ENCODE peak calls at places on chromosomes 3 and 15, in five cellular contexts. W is breast epithelium, Z is SJSA1, Y is spleen, V is fibroblast of lung. T is an unnamed sample.
A peak's percentile ranks its signal among the peaks of the same experiment; 100 is the strongest.

GRCh38 chr3:181561130-181561529 is 150.6 kb upstream of the SOX2 start:
- DNase-seq in Y (no peak), W (no peak), V (no peak), Z (no peak), T (no peak)

GRCh38 chr3:176842914-176843313 is 354.4 kb downstream of the TBL1XR1 start:
- DNase-seq in V (no peak), W (no peak), Z (no peak), Y (no peak), T (no peak)

GRCh38 chr3:13164893-13165492 is 91.8 kb upstream of the IQSEC1 start:
- DNase-seq in V (no peak), Y (no peak), W (no peak), Z (no peak), T (no peak)

GRCh38 chr3:64732570-64732969 is 44.8 kb upstream of the ADAMTS9 start:
- DNase-seq in Y (no peak), Z (no peak), W (no peak), V (no peak), T (no peak)

GRCh38 chr15:88113909-88114308 is 142.6 kb downstream of the NTRK3 start:
- DNase-seq in Y (no peak), V (peak; percentile 89), W (no peak), Z (peak; percentile 56), T (no peak)

GRCh38 chr15:40506964-40507571 is 36.3 kb downstream of the CHST14 start:
- DNase-seq in Z (peak; percentile 86), W (peak; percentile 42), V (peak; percentile 65), Y (peak; percentile 87), T (peak; percentile 65)

GRCh38 chr3:160757624-160758106 is 1.6 kb downstream of the PPM1L start:
- DNase-seq in Z (no peak), W (no peak), Y (no peak), V (no peak), T (no peak)

GRCh38 chr3:183455064-183455463 is 26.6 kb upstream of the MCF2L2 start:
- DNase-seq in Z (no peak), V (peak; percentile 78), Y (no peak), W (no peak), T (no peak)

GRCh38 chr15:33064878-33065277 is 129.6 kb downstream of the FMN1 start:
- DNase-seq in W (no peak), V (peak; percentile 84), Y (no peak), Z (no peak), T (no peak)

GRCh38 chr3:79729096-79729495 is 38.7 kb downstream of the ROBO1 start:
- DNase-seq in Z (no peak), V (peak; percentile 56), W (no peak), Y (no peak), T (no peak)

GRCh38 chr3:171125010-171125409 is 98.5 kb upstream of the SLC2A2 start:
- DNase-seq in Z (no peak), W (no peak), V (peak; percentile 67), Y (no peak), T (no peak)

GRCh38 chr3:124057453-124057852 is 65.5 kb upstream of the ROPN1 start:
- DNase-seq in Z (no peak), V (no peak), W (no peak), Y (no peak), T (no peak)

GRCh38 chr3:184314700-184315505 is 497 bp downstream of the EIF4G1 start:
- DNase-seq in Y (peak; percentile 94), Z (peak; percentile 77), V (peak; percentile 77), W (peak; percentile 76), T (peak; percentile 71)

GRCh38 chr3:32399030-32399620 is 7.5 kb downstream of the CMTM7 start:
- DNase-seq in Z (no peak), W (no peak), V (no peak), Y (no peak), T (no peak)

GRCh38 chr3:45034612-45035252 is 8.6 kb downstream of the CLEC3B start:
- DNase-seq in V (no peak), Y (peak; percentile 88), W (peak; percentile 27), Z (no peak), T (peak; percentile 56)

GRCh38 chr15:60477991-60478632 is 830 bp downstream of the ICE2 start:
- DNase-seq in W (no peak), Y (no peak), Z (no peak), V (peak; percentile 62), T (no peak)

GRCh38 chr15:68797589-68798377 is 22.9 kb downstream of the ANP32A start:
- DNase-seq in Y (no peak), Z (no peak), V (no peak), W (no peak), T (no peak)

GRCh38 chr3:156964562-156964961 is 138.4 kb downstream of the LEKR1 start:
- DNase-seq in Y (no peak), Z (no peak), V (no peak), W (no peak), T (no peak)

GRCh38 chr15:59528429-59528828 is 83.2 kb upstream of the GCNT3 start:
- DNase-seq in V (no peak), Z (no peak), W (no peak), Y (no peak), T (no peak)

GRCh38 chr3:150635526-150635925 is 32.4 kb downstream of the SELENOT start:
- DNase-seq in W (no peak), V (peak; percentile 6), Y (no peak), Z (no peak), T (no peak)

GRCh38 chr15:75182187-75183131 is 19.2 kb upstream of the C15orf39 start:
- DNase-seq in Z (no peak), Y (no peak), V (peak; percentile 66), W (no peak), T (no peak)

GRCh38 chr3:54536450-54536849 is 391.4 kb downstream of the LRTM1 start:
- DNase-seq in W (no peak), Z (no peak), V (no peak), Y (no peak), T (no peak)

GRCh38 chr15:77623008-77623877 is 9.5 kb downstream of the LINGO1 start:
- DNase-seq in Y (no peak), Z (no peak), V (no peak), W (no peak), T (no peak)

GRCh38 chr3:138125548-138126221 is 6.5 kb downstream of the A4GNT start:
- DNase-seq in Y (no peak), W (no peak), Z (no peak), V (peak; percentile 64), T (no peak)

GRCh38 chr3:106114848-106115247 is 246.0 kb upstream of the CBLB start:
- DNase-seq in V (peak; percentile 60), W (no peak), Y (no peak), Z (no peak), T (no peak)

GRCh38 chr3:139935866-139936817 is 1.2 kb downstream of the CLSTN2 start:
- DNase-seq in Y (no peak), V (peak; percentile 30), W (no peak), Z (no peak), T (no peak)

GRCh38 chr3:148023994-148024393 is 614.8 kb downstream of the ZIC1 start:
- DNase-seq in V (peak; percentile 96), Z (no peak), Y (no peak), W (no peak), T (no peak)

GRCh38 chr15:49060710-49061483 is 14.7 kb upstream of the SECISBP2L start:
- DNase-seq in Y (no peak), V (peak; percentile 71), W (no peak), Z (no peak), T (no peak)

GRCh38 chr3:177932750-177933660 is 603.2 kb upstream of the KCNMB2 start:
- DNase-seq in V (peak; percentile 88), W (no peak), Z (no peak), Y (no peak), T (no peak)

GRCh38 chr15:86054338-86054737 is 25.3 kb upstream of the AGBL1 start:
- DNase-seq in W (no peak), Z (no peak), Y (no peak), V (no peak), T (no peak)

GRCh38 chr3:8981296-8981695 is 18.0 kb upstream of the RAD18 start:
- DNase-seq in Z (no peak), V (no peak), W (no peak), Y (no peak), T (no peak)

GRCh38 chr3:175732053-175732452 is 872.9 kb downstream of the NAALADL2 start:
- DNase-seq in W (no peak), Y (no peak), Z (no peak), V (no peak), T (no peak)
- H3K9me3 ChIP-seq in W (peaks cover 11% of the 10 kb centered on the region), Y (peaks cover 9% of the 10 kb centered on the region), Z (no peaks in the 10 kb centered on the region), V (no peaks in the 10 kb centered on the region), T (no peaks in the 10 kb centered on the region)

DNA sequence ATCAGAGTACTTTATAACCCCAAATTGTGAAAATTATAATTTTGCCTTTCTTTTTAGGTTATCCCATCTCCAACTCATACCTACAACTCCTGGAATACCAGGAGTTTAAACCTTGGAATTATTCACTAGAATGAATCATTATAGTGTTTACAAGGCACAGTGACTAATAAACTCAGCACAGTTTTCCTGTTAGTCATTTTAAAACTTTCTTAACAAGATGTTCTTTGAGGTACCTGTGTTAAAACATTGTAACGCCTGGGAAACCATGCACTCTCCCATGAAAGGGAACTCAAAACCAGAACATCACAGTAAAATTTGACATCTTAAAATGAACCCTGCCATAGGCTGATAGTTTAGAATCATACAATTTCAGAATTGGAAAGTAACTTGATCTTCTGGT is 132.4 kb upstream of the OSTN start:
- DNase-seq in Z (no peak), W (no peak), Y (no peak), V (peak; percentile 79), T (no peak)
- H3K4me1 ChIP-seq in Z (peaks cover 41% of the 10 kb centered on the region), W (no peaks in the 10 kb centered on the region), Y (no peaks in the 10 kb centered on the region), V (peaks cover 13% of the 10 kb centered on the region), T (no peaks in the 10 kb centered on the region)

DNA sequence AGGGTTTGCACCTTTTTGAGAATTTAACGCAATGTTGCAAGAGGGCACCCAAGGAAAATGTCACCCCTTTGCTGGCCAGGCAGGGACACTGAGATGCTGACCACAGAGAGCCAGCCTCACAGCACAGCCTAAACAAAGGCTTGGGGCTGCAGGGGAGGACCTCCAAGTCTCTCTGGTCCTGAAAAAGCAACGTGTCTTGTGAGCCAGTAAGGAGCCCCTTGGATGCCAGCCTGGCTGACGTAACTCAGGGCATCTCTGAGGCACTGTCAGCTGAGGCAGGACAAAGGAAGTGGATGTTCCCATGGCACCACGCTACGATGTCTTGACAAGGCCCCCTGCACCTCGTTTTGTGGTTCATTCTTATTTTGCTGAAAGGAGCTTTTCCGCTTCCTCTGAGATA is 160.6 kb downstream of the OR4M2 start:
- DNase-seq in Z (no peak), V (no peak), Y (no peak), W (no peak), T (no peak)
- H3K9me3 ChIP-seq in Z (no peaks in the 10 kb centered on the region), V (peaks cover 3% of the 10 kb centered on the region), Y (no peaks in the 10 kb centered on the region), W (peaks cover 1% of the 10 kb centered on the region), T (no peaks in the 10 kb centered on the region)

DNA sequence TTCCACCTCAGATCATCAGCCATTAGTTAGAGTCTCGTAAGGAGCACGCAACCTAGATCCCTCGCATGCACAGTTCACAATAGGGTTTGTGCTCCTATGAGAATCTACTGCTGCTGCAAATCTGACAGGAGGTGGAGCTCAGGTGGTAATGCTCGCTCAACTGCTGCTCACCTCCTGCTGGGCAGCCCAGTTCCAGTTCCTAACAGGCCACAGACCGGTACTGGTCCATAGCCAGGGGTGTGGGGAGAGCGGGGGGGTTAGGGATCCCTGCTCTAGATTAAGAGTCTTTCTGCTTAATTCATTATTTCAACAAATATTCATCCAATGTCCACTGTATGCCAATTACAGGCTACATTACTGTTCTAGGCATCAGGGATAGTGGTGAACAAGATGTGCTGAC is 170.4 kb upstream of the KBTBD8 start:
- DNase-seq in Z (no peak), Y (no peak), W (no peak), V (no peak), T (no peak)
- H3K4me1 ChIP-seq in Z (no peaks in the 10 kb centered on the region), Y (no peaks in the 10 kb centered on the region), W (no peaks in the 10 kb centered on the region), V (no peaks in the 10 kb centered on the region), T (no peaks in the 10 kb centered on the region)

T was measured in CD8-positive, alpha-beta T cell.